ENCODE peak calls at places on chromosomes 7 and 10, in eight cellular contexts. L is IMR-90, G is right atrium auricular region, O is lung, X is endodermal cell, N is adrenal gland, R is body of pancreas, Z is ovary. K is an unnamed sample.

GRCh38 chr10:114611617-114612016 is 46.5 kb downstream of the ABLIM1 start:
- DNase-seq in L (peak; percentile 40), G (no peak), O (no peak), X (no peak), N (no peak), R (no peak), Z (no peak), K (no peak)

GRCh38 chr7:127893547-127893946 is 137.7 kb downstream of the LRRC4 start:
- DNase-seq in L (no peak), G (no peak), O (no peak), X (no peak), N (no peak), R (no peak), Z (no peak), K (no peak)

GRCh38 chr10:96651998-96652431 is 65.2 kb upstream of the TM9SF3 start:
- DNase-seq in L (no peak), G (no peak), O (no peak), X (no peak), N (no peak), R (no peak), Z (no peak), K (no peak)

GRCh38 chr10:85319150-85319549 is 990.8 kb downstream of the CCSER2 start:
- DNase-seq in L (no peak), G (no peak), O (no peak), X (no peak), N (no peak), R (no peak), Z (no peak), K (no peak)

GRCh38 chr10:76651148-76651547 is 986.5 kb downstream of the KCNMA1 start:
- DNase-seq in L (no peak), G (no peak), O (no peak), X (no peak), N (no peak), R (no peak), Z (no peak), K (no peak)

GRCh38 chr10:81873231-81873931 is 1.6 kb upstream of the NRG3 start:
- DNase-seq in L (no peak), G (no peak), O (no peak), X (no peak), N (no peak), R (no peak), Z (no peak), K (no peak)

GRCh38 chr10:106255111-106255510 is 909.4 kb downstream of the SORCS1 start:
- DNase-seq in L (no peak), G (no peak), O (no peak), X (no peak), N (no peak), R (no peak), Z (no peak), K (no peak)

GRCh38 chr10:130218181-130218641 is 82.0 kb downstream of the GLRX3 start:
- DNase-seq in L (no peak), G (no peak), O (no peak), X (peak; percentile 39), N (no peak), R (no peak), Z (no peak), K (no peak)

GRCh38 chr10:110226926-110227641 is 19.7 kb downstream of the MXI1 start:
- DNase-seq in L (peak; percentile 19), G (no peak), O (peak; percentile 81), X (peak; percentile 80), N (peak; percentile 78), R (peak; percentile 77), Z (peak; percentile 75), K (peak; percentile 69)

GRCh38 chr10:74882831-74883230 is 56.4 kb downstream of the KAT6B start:
- DNase-seq in L (peak; percentile 76), G (no peak), O (no peak), X (no peak), N (no peak), R (no peak), Z (no peak), K (no peak)

GRCh38 chr10:102342958-102343357 is 52.5 kb upstream of the NFKB2 start:
- DNase-seq in L (peak; percentile 86), G (no peak), O (no peak), X (no peak), N (no peak), R (no peak), Z (no peak), K (no peak)

GRCh38 chr10:21521910-21522533 is 3.5 kb downstream of the SKIDA1 start:
- DNase-seq in L (no peak), G (no peak), O (no peak), X (peak; percentile 38), N (no peak), R (no peak), Z (no peak), K (no peak)

GRCh38 chr7:47478017-47478344 is 103.9 kb downstream of the TNS3 start:
- DNase-seq in L (peak; percentile 59), G (no peak), O (no peak), X (no peak), N (peak; percentile 74), R (peak; percentile 66), Z (peak; percentile 49), K (peak; percentile 82)

GRCh38 chr10:72954596-72955569 is at the start of gene PLA2G12B:
- DNase-seq in L (no peak), G (no peak), O (peak; percentile 79), X (no peak), N (no peak), R (no peak), Z (no peak), K (no peak)

GRCh38 chr7:90723866-90724265 is 127.7 kb downstream of the CDK14 start:
- DNase-seq in L (no peak), G (no peak), O (no peak), X (no peak), N (no peak), R (no peak), Z (no peak), K (no peak)

GRCh38 chr7:132100483-132100882 is 475.8 kb downstream of the PLXNA4 start:
- DNase-seq in L (no peak), G (no peak), O (no peak), X (no peak), N (no peak), R (no peak), Z (no peak), K (no peak)

GRCh38 chr7:148964510-148965267 is 63.6 kb downstream of the PDIA4 start:
- DNase-seq in L (no peak), G (no peak), O (no peak), X (no peak), N (no peak), R (peak; percentile 21), Z (no peak), K (no peak)

GRCh38 chr7:10677668-10678232 is 295.9 kb upstream of the PHF14 start:
- DNase-seq in L (no peak), G (no peak), O (no peak), X (no peak), N (no peak), R (no peak), Z (no peak), K (no peak)

GRCh38 chr7:74103219-74103772 is 19.7 kb downstream of the LIMK1 start:
- DNase-seq in L (no peak), G (no peak), O (no peak), X (no peak), N (no peak), R (no peak), Z (no peak), K (no peak)
- H3K27ac ChIP-seq in L (no peak overlapping the region), G (no peak overlapping the region), O (no peak overlapping the region), X (no peak overlapping the region), N (no peak overlapping the region), R (no peak overlapping the region), Z (no peak overlapping the region), K (no peak overlapping the region)

DNA sequence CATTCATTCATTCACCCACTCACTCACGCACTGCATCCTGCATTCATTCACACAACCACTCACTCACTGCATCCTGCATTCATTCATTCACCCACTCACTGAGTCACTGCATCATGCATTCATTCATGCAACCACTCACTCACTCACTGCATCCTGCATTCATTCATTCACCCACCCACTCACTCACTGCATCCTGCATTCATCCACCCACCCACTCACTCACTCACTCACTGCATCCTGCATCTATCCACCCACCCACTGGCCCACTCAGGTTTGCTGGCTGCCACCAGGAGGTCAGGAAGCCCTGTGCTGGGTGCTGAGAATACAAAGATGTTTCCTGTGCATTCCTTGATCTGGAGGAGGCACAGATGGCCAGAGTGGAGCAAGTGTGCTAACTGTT is 2.3 kb upstream of the SNX8 start:
- DNase-seq in L (no peak), G (no peak), O (no peak), X (no peak), N (no peak), R (no peak), Z (no peak), K (no peak)
- H3K4me1 ChIP-seq in L (no peaks in the 10 kb centered on the region), G (peaks cover 19% of the 10 kb centered on the region), O (peaks cover 7% of the 10 kb centered on the region), X (no peaks in the 10 kb centered on the region), N (no peaks in the 10 kb centered on the region), R (peaks cover 6% of the 10 kb centered on the region), Z (peaks cover 5% of the 10 kb centered on the region), K (peaks cover 17% of the 10 kb centered on the region)

GRCh38 chr10:23094786-23095403 is 484 bp upstream of the MSRB2 start:
- DNase-seq in L (peak; percentile 4), G (no peak), O (no peak), X (no peak), N (no peak), R (no peak), Z (no peak), K (no peak)

GRCh38 chr10:23096814-23097549 is 1.6 kb downstream of the MSRB2 start:
- DNase-seq in L (peak; percentile 70), G (no peak), O (no peak), X (no peak), N (peak; percentile 52), R (peak; percentile 18), Z (peak; percentile 14), K (no peak)

GRCh38 chr10:23095404-23095965 is at the start of gene MSRB2:
- DNase-seq in L (peak; percentile 92), G (peak; percentile 90), O (peak; percentile 94), X (peak; percentile 97), N (peak; percentile 96), R (peak; percentile 91), Z (peak; percentile 95), K (peak; percentile 94)

GRCh38 chr10:23099079-23099478 is 3.7 kb downstream of the MSRB2 start:
- DNase-seq in L (no peak), G (no peak), O (no peak), X (no peak), N (no peak), R (no peak), Z (no peak), K (no peak)

GRCh38 chr10:23095966-23096813 is 811 bp downstream of the MSRB2 start:
- DNase-seq in L (peak; percentile 58), G (peak; percentile 70), O (peak; percentile 35), X (peak; percentile 67), N (peak; percentile 58), R (peak; percentile 56), Z (peak; percentile 64), K (peak; percentile 48)
- TF ChIP-seq CTCF in L (no peak), G (no peak), O (no peak), X (peak; percentile 26), N (no peak), R (no peak), Z (no peak), K (no peak)

DNA sequence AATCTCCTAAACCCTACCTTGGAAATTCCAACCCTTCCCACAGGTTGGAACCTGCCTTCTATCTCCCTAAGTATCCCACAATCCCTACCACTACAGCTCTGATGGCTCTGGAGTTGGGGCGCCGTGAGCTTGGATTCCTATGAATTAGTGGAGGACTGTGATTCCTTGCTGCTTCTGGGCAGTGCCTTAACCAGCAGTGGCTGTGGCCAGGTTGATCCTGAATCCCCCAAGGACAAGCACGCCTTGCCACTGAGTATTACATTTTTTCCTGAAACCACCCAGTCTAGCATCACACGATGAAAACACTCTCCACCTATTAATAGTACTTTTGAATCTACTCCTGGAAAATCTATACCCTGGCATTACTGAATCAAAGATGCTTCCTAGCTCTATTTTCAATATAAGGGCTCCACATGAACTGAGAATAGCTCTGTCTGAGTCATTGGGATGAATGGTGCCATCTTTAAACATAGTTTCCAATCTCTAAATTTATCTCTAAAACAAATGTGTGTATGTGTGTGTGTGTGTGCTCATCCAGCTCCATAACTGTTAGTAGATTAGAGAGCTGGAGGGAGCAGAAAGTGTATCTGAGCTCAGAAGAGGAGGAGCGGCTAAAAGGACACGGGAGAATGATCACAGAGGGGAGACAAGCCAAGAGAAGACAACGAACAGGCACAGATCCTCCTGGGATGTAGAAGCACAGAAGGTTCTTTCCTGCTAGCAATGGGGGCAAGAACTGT is 11.9 kb upstream of the INPP5F start:
- DNase-seq in L (peak; percentile 21), G (no peak), O (no peak), X (no peak), N (no peak), R (no peak), Z (no peak), K (no peak)
- H3K27ac ChIP-seq in L (no peak overlapping the region), G (no peak overlapping the region), O (no peak overlapping the region), X (no peak overlapping the region), N (no peak overlapping the region), R (no peak overlapping the region), Z (no peak overlapping the region), K (no peak overlapping the region)

K was measured in testis.